ENCODE peak calls at places on chromosomes 3 and 15, in seven cellular contexts. One of them, this sample, is unnamed.

GRCh38 chr15:42157981-42158765 is 1.7 kb upstream of the PLA2G4F start:
- DNase-seq in GM19239: no peak
- DNase-seq in activated CD8-positive, alpha-beta memory T cell treated with anti-CD3 and anti-CD28 coated beads for 48 hours: no peak
- DNase-seq in left colon: no peak
- DNase-seq in iPS-NIHi11: no peak
- DNase-seq in effector memory CD4-positive, alpha-beta T cell: no peak
- DNase-seq in caudate nucleus: no peak
- DNase-seq in this sample: no peak

GRCh38 chr15:58546066-58546591 is 114.3 kb downstream of the LIPC start:
- DNase-seq in GM19239: no peak
- DNase-seq in activated CD8-positive, alpha-beta memory T cell treated with anti-CD3 and anti-CD28 coated beads for 48 hours: no peak
- DNase-seq in left colon: no peak
- DNase-seq in iPS-NIHi11: no peak
- DNase-seq in effector memory CD4-positive, alpha-beta T cell: no peak
- DNase-seq in caudate nucleus: no peak
- DNase-seq in this sample: no peak

GRCh38 chr15:70406624-70407390 is 309.1 kb upstream of the TLE3 start:
- DNase-seq in GM19239: no peak
- DNase-seq in activated CD8-positive, alpha-beta memory T cell treated with anti-CD3 and anti-CD28 coated beads for 48 hours: no peak
- DNase-seq in left colon: no peak
- DNase-seq in iPS-NIHi11: no peak
- DNase-seq in effector memory CD4-positive, alpha-beta T cell: no peak
- DNase-seq in caudate nucleus: no peak
- DNase-seq in this sample: no peak

GRCh38 chr3:34008191-34008590 is 209.8 kb downstream of the PDCD6IP start:
- DNase-seq in GM19239: no peak
- DNase-seq in activated CD8-positive, alpha-beta memory T cell treated with anti-CD3 and anti-CD28 coated beads for 48 hours: no peak
- DNase-seq in left colon: no peak
- DNase-seq in iPS-NIHi11: peak; percentile 53
- DNase-seq in effector memory CD4-positive, alpha-beta T cell: no peak
- DNase-seq in caudate nucleus: no peak
- DNase-seq in this sample: no peak

GRCh38 chr3:136093771-136094170 is 102.4 kb downstream of the MSL2 start:
- DNase-seq in GM19239: no peak
- DNase-seq in activated CD8-positive, alpha-beta memory T cell treated with anti-CD3 and anti-CD28 coated beads for 48 hours: no peak
- DNase-seq in left colon: no peak
- DNase-seq in iPS-NIHi11: no peak
- DNase-seq in effector memory CD4-positive, alpha-beta T cell: no peak
- DNase-seq in caudate nucleus: no peak
- DNase-seq in this sample: no peak

GRCh38 chr3:47225310-47225906 is 57.2 kb downstream of the KIF9 start:
- DNase-seq in GM19239: peak; percentile 40
- DNase-seq in activated CD8-positive, alpha-beta memory T cell treated with anti-CD3 and anti-CD28 coated beads for 48 hours: no peak
- DNase-seq in left colon: no peak
- DNase-seq in iPS-NIHi11: no peak
- DNase-seq in effector memory CD4-positive, alpha-beta T cell: no peak
- DNase-seq in caudate nucleus: no peak
- DNase-seq in this sample: peak; percentile 5

GRCh38 chr15:96349034-96349932 is 18.8 kb downstream of the NR2F2 start:
- DNase-seq in GM19239: no peak
- DNase-seq in activated CD8-positive, alpha-beta memory T cell treated with anti-CD3 and anti-CD28 coated beads for 48 hours: no peak
- DNase-seq in left colon: no peak
- DNase-seq in iPS-NIHi11: no peak
- DNase-seq in effector memory CD4-positive, alpha-beta T cell: no peak
- DNase-seq in caudate nucleus: no peak
- DNase-seq in this sample: no peak

GRCh38 chr15:70266412-70267089 is 168.8 kb upstream of the TLE3 start:
- DNase-seq in GM19239: no peak
- DNase-seq in activated CD8-positive, alpha-beta memory T cell treated with anti-CD3 and anti-CD28 coated beads for 48 hours: no peak
- DNase-seq in left colon: peak; percentile 69
- DNase-seq in iPS-NIHi11: no peak
- DNase-seq in effector memory CD4-positive, alpha-beta T cell: no peak
- DNase-seq in caudate nucleus: no peak
- DNase-seq in this sample: peak; percentile 61

GRCh38 chr15:58583171-58583908 is 151.5 kb downstream of the LIPC start:
- DNase-seq in GM19239: no peak
- DNase-seq in activated CD8-positive, alpha-beta memory T cell treated with anti-CD3 and anti-CD28 coated beads for 48 hours: no peak
- DNase-seq in left colon: no peak
- DNase-seq in iPS-NIHi11: no peak
- DNase-seq in effector memory CD4-positive, alpha-beta T cell: no peak
- DNase-seq in caudate nucleus: no peak
- DNase-seq in this sample: no peak

GRCh38 chr15:78944202-78944625 is 632 bp downstream of the CTSH start:
- DNase-seq in GM19239: no peak
- DNase-seq in activated CD8-positive, alpha-beta memory T cell treated with anti-CD3 and anti-CD28 coated beads for 48 hours: no peak
- DNase-seq in left colon: no peak
- DNase-seq in iPS-NIHi11: no peak
- DNase-seq in effector memory CD4-positive, alpha-beta T cell: no peak
- DNase-seq in caudate nucleus: no peak
- DNase-seq in this sample: no peak

GRCh38 chr3:123317716-123318115 is 116.0 kb downstream of the SEC22A start:
- DNase-seq in GM19239: no peak
- DNase-seq in activated CD8-positive, alpha-beta memory T cell treated with anti-CD3 and anti-CD28 coated beads for 48 hours: no peak
- DNase-seq in left colon: no peak
- DNase-seq in iPS-NIHi11: no peak
- DNase-seq in effector memory CD4-positive, alpha-beta T cell: no peak
- DNase-seq in caudate nucleus: no peak
- DNase-seq in this sample: no peak

GRCh38 chr15:75042730-75043508 is 19.5 kb downstream of the PPCDC start:
- DNase-seq in GM19239: peak; percentile 62
- DNase-seq in activated CD8-positive, alpha-beta memory T cell treated with anti-CD3 and anti-CD28 coated beads for 48 hours: no peak
- DNase-seq in left colon: peak; percentile 93
- DNase-seq in iPS-NIHi11: peak; percentile 60
- DNase-seq in effector memory CD4-positive, alpha-beta T cell: peak; percentile 25
- DNase-seq in caudate nucleus: no peak
- DNase-seq in this sample: no peak

GRCh38 chr15:25742008-25742407 is 121.1 kb downstream of the ATP10A start:
- DNase-seq in GM19239: no peak
- DNase-seq in activated CD8-positive, alpha-beta memory T cell treated with anti-CD3 and anti-CD28 coated beads for 48 hours: no peak
- DNase-seq in left colon: no peak
- DNase-seq in iPS-NIHi11: no peak
- DNase-seq in effector memory CD4-positive, alpha-beta T cell: no peak
- DNase-seq in caudate nucleus: no peak
- DNase-seq in this sample: no peak

GRCh38 chr3:186790261-186790981 is 7.0 kb downstream of the EIF4A2 start:
- DNase-seq in GM19239: no peak
- DNase-seq in activated CD8-positive, alpha-beta memory T cell treated with anti-CD3 and anti-CD28 coated beads for 48 hours: peak; percentile 27
- DNase-seq in left colon: no peak
- DNase-seq in iPS-NIHi11: no peak
- DNase-seq in effector memory CD4-positive, alpha-beta T cell: no peak
- DNase-seq in caudate nucleus: no peak
- DNase-seq in this sample: no peak

GRCh38 chr15:101407439-101407838 is 82.1 kb downstream of the PCSK6 start:
- DNase-seq in GM19239: peak; percentile 50
- DNase-seq in activated CD8-positive, alpha-beta memory T cell treated with anti-CD3 and anti-CD28 coated beads for 48 hours: no peak
- DNase-seq in left colon: no peak
- DNase-seq in iPS-NIHi11: no peak
- DNase-seq in effector memory CD4-positive, alpha-beta T cell: no peak
- DNase-seq in caudate nucleus: no peak
- DNase-seq in this sample: no peak

GRCh38 chr15:55527150-55527549 is 19.1 kb upstream of the DNAAF4 start:
- DNase-seq in GM19239: no peak
- DNase-seq in activated CD8-positive, alpha-beta memory T cell treated with anti-CD3 and anti-CD28 coated beads for 48 hours: no peak
- DNase-seq in left colon: no peak
- DNase-seq in iPS-NIHi11: no peak
- DNase-seq in effector memory CD4-positive, alpha-beta T cell: no peak
- DNase-seq in caudate nucleus: no peak
- DNase-seq in this sample: no peak

GRCh38 chr3:140816804-140817203 is 124.8 kb upstream of the SLC25A36 start:
- DNase-seq in GM19239: no peak
- DNase-seq in activated CD8-positive, alpha-beta memory T cell treated with anti-CD3 and anti-CD28 coated beads for 48 hours: no peak
- DNase-seq in left colon: no peak
- DNase-seq in iPS-NIHi11: no peak
- DNase-seq in effector memory CD4-positive, alpha-beta T cell: no peak
- DNase-seq in caudate nucleus: no peak
- DNase-seq in this sample: no peak

GRCh38 chr3:78972617-78973301 is 795.0 kb downstream of the ROBO1 start:
- DNase-seq in GM19239: no peak
- DNase-seq in activated CD8-positive, alpha-beta memory T cell treated with anti-CD3 and anti-CD28 coated beads for 48 hours: no peak
- DNase-seq in left colon: no peak
- DNase-seq in iPS-NIHi11: no peak
- DNase-seq in effector memory CD4-positive, alpha-beta T cell: no peak
- DNase-seq in caudate nucleus: no peak
- DNase-seq in this sample: no peak

GRCh38 chr15:55954862-55955605 is 38.4 kb downstream of the NEDD4 start:
- DNase-seq in GM19239: no peak
- DNase-seq in activated CD8-positive, alpha-beta memory T cell treated with anti-CD3 and anti-CD28 coated beads for 48 hours: no peak
- DNase-seq in left colon: no peak
- DNase-seq in iPS-NIHi11: no peak
- DNase-seq in effector memory CD4-positive, alpha-beta T cell: no peak
- DNase-seq in caudate nucleus: no peak
- DNase-seq in this sample: no peak

GRCh38 chr15:25250011-25250596 is 188.7 kb downstream of the UBE3A start:
- DNase-seq in GM19239: no peak
- DNase-seq in activated CD8-positive, alpha-beta memory T cell treated with anti-CD3 and anti-CD28 coated beads for 48 hours: no peak
- DNase-seq in left colon: no peak
- DNase-seq in iPS-NIHi11: no peak
- DNase-seq in effector memory CD4-positive, alpha-beta T cell: no peak
- DNase-seq in caudate nucleus: no peak
- DNase-seq in this sample: no peak

GRCh38 chr15:82763361-82764142 is 42.3 kb downstream of the FSD2 start:
- DNase-seq in GM19239: no peak
- DNase-seq in activated CD8-positive, alpha-beta memory T cell treated with anti-CD3 and anti-CD28 coated beads for 48 hours: no peak
- DNase-seq in left colon: no peak
- DNase-seq in iPS-NIHi11: no peak
- DNase-seq in effector memory CD4-positive, alpha-beta T cell: no peak
- DNase-seq in caudate nucleus: no peak
- DNase-seq in this sample: no peak

GRCh38 chr3:184981071-184981470 is 169.1 kb downstream of the VPS8 start:
- DNase-seq in GM19239: no peak
- DNase-seq in activated CD8-positive, alpha-beta memory T cell treated with anti-CD3 and anti-CD28 coated beads for 48 hours: no peak
- DNase-seq in left colon: peak; percentile 72
- DNase-seq in iPS-NIHi11: no peak
- DNase-seq in effector memory CD4-positive, alpha-beta T cell: no peak
- DNase-seq in caudate nucleus: no peak
- DNase-seq in this sample: no peak

GRCh38 chr3:38649500-38650247 is at the start of gene SCN5A:
- DNase-seq in GM19239: peak; percentile 68
- DNase-seq in activated CD8-positive, alpha-beta memory T cell treated with anti-CD3 and anti-CD28 coated beads for 48 hours: no peak
- DNase-seq in left colon: no peak
- DNase-seq in iPS-NIHi11: peak; percentile 97
- DNase-seq in effector memory CD4-positive, alpha-beta T cell: peak; percentile 22
- DNase-seq in caudate nucleus: no peak
- DNase-seq in this sample: no peak

GRCh38 chr3:123334056-123334455 is 114.8 kb downstream of the ADCY5 start:
- DNase-seq in GM19239: no peak
- DNase-seq in activated CD8-positive, alpha-beta memory T cell treated with anti-CD3 and anti-CD28 coated beads for 48 hours: no peak
- DNase-seq in left colon: no peak
- DNase-seq in iPS-NIHi11: no peak
- DNase-seq in effector memory CD4-positive, alpha-beta T cell: no peak
- DNase-seq in caudate nucleus: no peak
- DNase-seq in this sample: no peak